ENCODE peak calls at places on chromosomes 11 and 22, in five cellular contexts. R is pancreas, L is uterus, V is PC-3, G is kidney. O is an unnamed sample. For H3K4me1, the result is how much of the 10 kb centered on the place peaks cover.

GRCh38 chr11:82494988-82495432 is 238.7 kb downstream of the FAM181B start:
- DNase-seq in R (no peak), L (no peak), V (peak), G (no peak), O (no peak)

GRCh38 chr11:124946735-124947141 is 7.3 kb upstream of the CCDC15 start:
- DNase-seq in R (no peak), L (no peak), V (peak), G (no peak), O (no peak)

GRCh38 chr11:13487661-13488030 is 8.2 kb downstream of the PTH start:
- DNase-seq in R (no peak), L (no peak), V (peak), G (no peak), O (no peak)

GRCh38 chr22:26845016-26845728 is 187.8 kb downstream of the MIAT start:
- DNase-seq in R (no peak), L (no peak), V (no peak), G (no peak), O (no peak)

GRCh38 chr11:100682247-100682969 is 4.7 kb upstream of the ARHGAP42 start:
- DNase-seq in R (no peak), L (no peak), V (peak), G (no peak), O (no peak)

GRCh38 chr22:19880786-19881569 is 26.3 kb upstream of the GNB1L start:
- DNase-seq in R (peak), L (peak), V (peak), G (peak), O (no peak)

GRCh38 chr11:61480936-61481335 is 27.6 kb upstream of the LRRC10B start:
- DNase-seq in R (no peak), L (no peak), V (peak), G (no peak), O (no peak)

GRCh38 chr11:73345481-73346147 is 30.6 kb upstream of the RELT start:
- DNase-seq in R (no peak), L (no peak), V (no peak), G (no peak), O (no peak)

GRCh38 chr11:76803811-76804600 is 20.9 kb downstream of the TSKU start:
- DNase-seq in R (peak), L (peak), V (no peak), G (no peak), O (no peak)

GRCh38 chr11:7413961-7414728 is 71.2 kb upstream of the OLFML1 start:
- DNase-seq in R (no peak), L (no peak), V (peak), G (no peak), O (no peak)

GRCh38 chr22:17913705-17914282 is 110.6 kb downstream of the MICAL3 start:
- DNase-seq in R (no peak), L (no peak), V (no peak), G (no peak), O (no peak)
- H3K4me1 ChIP-seq in R (under half), L (under half), V (under half), G (under half), O (under half)

DNA sequence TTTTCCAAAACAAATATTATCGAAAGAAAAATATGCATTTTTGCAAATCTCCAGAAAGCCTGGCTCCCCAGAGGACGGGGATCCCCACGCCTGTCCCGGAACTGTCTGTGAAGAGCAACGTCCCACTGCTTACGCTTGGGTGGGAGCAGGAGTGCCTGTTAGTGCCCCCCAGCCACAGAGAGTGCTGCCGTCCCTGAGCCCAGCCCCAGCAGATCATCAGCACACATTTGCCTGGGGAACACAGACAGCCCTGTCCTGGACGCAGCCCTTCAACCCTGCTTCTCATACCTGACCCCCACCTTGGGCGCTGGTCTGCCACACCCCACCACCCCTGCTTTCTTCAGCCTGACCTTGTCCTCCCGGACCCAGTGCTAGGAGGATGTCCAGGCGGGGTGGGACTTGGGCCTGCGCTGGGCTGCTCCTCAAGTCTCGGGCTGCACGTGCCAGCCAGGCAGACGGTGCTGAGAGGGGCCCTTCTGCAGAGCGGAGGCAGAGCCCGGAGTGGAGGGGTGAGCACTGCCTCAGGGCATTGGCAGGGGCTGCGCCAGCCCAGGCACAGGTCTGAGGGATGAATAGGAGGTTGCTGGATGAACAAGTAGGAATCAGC is 119.2 kb downstream of the KCNQ1OT1 start:
- DNase-seq in R (peak), L (no peak), V (no peak), G (peak), O (no peak)
- H3K4me1 ChIP-seq in R (under half), L (under half), V (under half), G (under half), O (under half)

GRCh38 chr22:35993048-35993714 is 35.4 kb downstream of the RBFOX2 start:
- DNase-seq in R (no peak), L (no peak), V (no peak), G (no peak), O (no peak)

GRCh38 chr22:35995345-35995744 is 33.3 kb downstream of the RBFOX2 start:
- DNase-seq in R (no peak), L (peak), V (no peak), G (no peak), O (no peak)

GRCh38 chr22:35996596-35996995 is 32.0 kb downstream of the RBFOX2 start:
- DNase-seq in R (no peak), L (no peak), V (no peak), G (no peak), O (no peak)

GRCh38 chr22:35997438-35997837 is 31.2 kb downstream of the RBFOX2 start:
- DNase-seq in R (no peak), L (no peak), V (no peak), G (no peak), O (no peak)

GRCh38 chr22:35995772-35996171 is 32.9 kb downstream of the RBFOX2 start:
- DNase-seq in R (peak), L (peak), V (peak), G (peak), O (no peak)
- H3K4me1 ChIP-seq in R (under half), L (under half), V (under half), G (under half), O (under half)

DNA sequence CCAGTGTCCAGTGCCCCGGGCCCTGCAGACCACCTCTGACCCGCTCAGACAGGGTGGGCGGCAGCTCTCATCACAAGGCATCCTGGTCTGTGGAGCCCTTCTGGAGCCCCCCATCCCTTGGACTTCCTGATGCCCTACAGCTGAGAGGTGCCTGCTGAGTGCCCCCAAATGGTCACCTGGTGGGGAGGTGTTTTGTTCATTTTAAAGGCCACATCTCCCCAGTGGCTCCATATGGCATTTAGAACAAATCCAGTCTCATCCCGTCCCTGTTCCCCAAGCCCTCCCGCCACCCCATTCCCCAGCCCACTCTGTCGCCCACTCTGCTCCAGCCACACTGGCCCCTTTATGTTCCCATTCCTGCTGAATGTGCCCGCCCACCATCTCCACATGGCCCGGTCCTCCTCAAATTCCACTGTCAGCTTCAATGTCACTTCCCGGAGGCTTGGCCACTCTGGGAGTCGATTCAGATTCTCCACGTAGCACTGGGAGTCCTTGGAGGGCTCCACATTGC is 32.8 kb downstream of the OSBPL5 start:
- DNase-seq in R (no peak), L (no peak), V (no peak), G (peak), O (no peak)
- H3K4me1 ChIP-seq in R (under half), L (under half), V (under half), G (under half), O (under half)

O was measured in prostate gland.